ENCODE peak calls at places on chromosomes 6 and 20, in six cellular contexts. One of them, this sample, is unnamed.

GRCh38 chr6:143598466-143599080 is 79.2 kb upstream of the PHACTR2 start:
- DNase-seq in IMR-90: no peak
- DNase-seq in neuronal stem cell: no peak
- DNase-seq in H1: no peak
- DNase-seq in trophoblast cell: no peak
- DNase-seq in mesenchymal stem cell: no peak
- DNase-seq in this sample: peak; percentile 89

GRCh38 chr6:12371641-12372146 is 81.5 kb downstream of the EDN1 start:
- DNase-seq in IMR-90: peak; percentile 44
- DNase-seq in neuronal stem cell: no peak
- DNase-seq in H1: no peak
- DNase-seq in trophoblast cell: no peak
- DNase-seq in mesenchymal stem cell: peak; percentile 28
- DNase-seq in this sample: peak; percentile 19

GRCh38 chr20:22601361-22602141 is 17.2 kb upstream of the FOXA2 start:
- DNase-seq in IMR-90: no peak
- DNase-seq in neuronal stem cell: no peak
- DNase-seq in H1: no peak
- DNase-seq in trophoblast cell: no peak
- DNase-seq in mesenchymal stem cell: no peak
- DNase-seq in this sample: peak; percentile 64

GRCh38 chr20:63843222-63843621 is 12.2 kb upstream of the ZBTB46 start:
- DNase-seq in IMR-90: no peak
- DNase-seq in neuronal stem cell: no peak
- DNase-seq in H1: no peak
- DNase-seq in trophoblast cell: no peak
- DNase-seq in mesenchymal stem cell: no peak
- DNase-seq in this sample: no peak

GRCh38 chr6:149929422-149929821 is 6.5 kb upstream of the RAET1G start:
- DNase-seq in IMR-90: no peak
- DNase-seq in neuronal stem cell: no peak
- DNase-seq in H1: no peak
- DNase-seq in trophoblast cell: no peak
- DNase-seq in mesenchymal stem cell: no peak
- DNase-seq in this sample: peak; percentile 28

GRCh38 chr6:154341326-154341725 is 15.3 kb downstream of the IPCEF1 start:
- DNase-seq in IMR-90: no peak
- DNase-seq in neuronal stem cell: no peak
- DNase-seq in H1: no peak
- DNase-seq in trophoblast cell: no peak
- DNase-seq in mesenchymal stem cell: no peak
- DNase-seq in this sample: no peak

GRCh38 chr6:26284537-26285142 is 80.4 kb upstream of the BTN3A2 start:
- DNase-seq in IMR-90: peak; percentile 74
- DNase-seq in neuronal stem cell: no peak
- DNase-seq in H1: no peak
- DNase-seq in trophoblast cell: peak; percentile 32
- DNase-seq in mesenchymal stem cell: peak; percentile 74
- DNase-seq in this sample: peak; percentile 87

GRCh38 chr6:3039384-3039783 is 28.9 kb upstream of the RIPK1 start:
- DNase-seq in IMR-90: no peak
- DNase-seq in neuronal stem cell: no peak
- DNase-seq in H1: no peak
- DNase-seq in trophoblast cell: no peak
- DNase-seq in mesenchymal stem cell: no peak
- DNase-seq in this sample: no peak

GRCh38 chr6:116060572-116061283 is at the start of gene FRK:
- DNase-seq in IMR-90: peak; percentile 24
- DNase-seq in neuronal stem cell: no peak
- DNase-seq in H1: no peak
- DNase-seq in trophoblast cell: peak; percentile 49
- DNase-seq in mesenchymal stem cell: no peak
- DNase-seq in this sample: no peak

GRCh38 chr6:36544228-36544627 is 3.1 kb downstream of the STK38 start:
- DNase-seq in IMR-90: no peak
- DNase-seq in neuronal stem cell: no peak
- DNase-seq in H1: no peak
- DNase-seq in trophoblast cell: no peak
- DNase-seq in mesenchymal stem cell: no peak
- DNase-seq in this sample: no peak

GRCh38 chr20:1664911-1665310 is 7.3 kb upstream of the SIRPG start:
- DNase-seq in IMR-90: no peak
- DNase-seq in neuronal stem cell: no peak
- DNase-seq in H1: no peak
- DNase-seq in trophoblast cell: no peak
- DNase-seq in mesenchymal stem cell: no peak
- DNase-seq in this sample: no peak

GRCh38 chr20:61571221-61571620 is 319.2 kb downstream of the CDH4 start:
- DNase-seq in IMR-90: no peak
- DNase-seq in neuronal stem cell: no peak
- DNase-seq in H1: no peak
- DNase-seq in trophoblast cell: no peak
- DNase-seq in mesenchymal stem cell: no peak
- DNase-seq in this sample: no peak

GRCh38 chr20:61387204-61387958 is 135.3 kb downstream of the CDH4 start:
- DNase-seq in IMR-90: peak; percentile 41
- DNase-seq in neuronal stem cell: no peak
- DNase-seq in H1: no peak
- DNase-seq in trophoblast cell: no peak
- DNase-seq in mesenchymal stem cell: peak; percentile 58
- DNase-seq in this sample: peak; percentile 51

GRCh38 chr6:43723737-43724295 is 36.2 kb upstream of the MRPS18A start:
- DNase-seq in IMR-90: peak; percentile 70
- DNase-seq in neuronal stem cell: peak; percentile 65
- DNase-seq in H1: peak; percentile 49
- DNase-seq in trophoblast cell: peak; percentile 79
- DNase-seq in mesenchymal stem cell: peak; percentile 61
- DNase-seq in this sample: peak; percentile 76

GRCh38 chr20:51428451-51429143 is 113.9 kb downstream of the NFATC2 start:
- DNase-seq in IMR-90: peak; percentile 44
- DNase-seq in neuronal stem cell: no peak
- DNase-seq in H1: no peak
- DNase-seq in trophoblast cell: peak; percentile 68
- DNase-seq in mesenchymal stem cell: peak; percentile 81
- DNase-seq in this sample: peak; percentile 55

GRCh38 chr20:11672959-11673358 is 244.7 kb upstream of the BTBD3 start:
- DNase-seq in IMR-90: no peak
- DNase-seq in neuronal stem cell: no peak
- DNase-seq in H1: no peak
- DNase-seq in trophoblast cell: no peak
- DNase-seq in mesenchymal stem cell: no peak
- DNase-seq in this sample: no peak

GRCh38 chr6:22627644-22628043 is 58.3 kb downstream of the HDGFL1 start:
- DNase-seq in IMR-90: no peak
- DNase-seq in neuronal stem cell: no peak
- DNase-seq in H1: no peak
- DNase-seq in trophoblast cell: no peak
- DNase-seq in mesenchymal stem cell: no peak
- DNase-seq in this sample: no peak

GRCh38 chr6:13559968-13560650 is 14.3 kb upstream of the SIRT5 start:
- DNase-seq in IMR-90: no peak
- DNase-seq in neuronal stem cell: no peak
- DNase-seq in H1: no peak
- DNase-seq in trophoblast cell: no peak
- DNase-seq in mesenchymal stem cell: no peak
- DNase-seq in this sample: no peak

GRCh38 chr6:132054525-132054924 is 103.4 kb upstream of the CCN2 start:
- DNase-seq in IMR-90: peak; percentile 90
- DNase-seq in neuronal stem cell: no peak
- DNase-seq in H1: no peak
- DNase-seq in trophoblast cell: no peak
- DNase-seq in mesenchymal stem cell: peak; percentile 35
- DNase-seq in this sample: no peak

GRCh38 chr20:10769700-10770099 is 95.9 kb upstream of the JAG1 start:
- DNase-seq in IMR-90: peak; percentile 39
- DNase-seq in neuronal stem cell: peak; percentile 67
- DNase-seq in H1: no peak
- DNase-seq in trophoblast cell: no peak
- DNase-seq in mesenchymal stem cell: no peak
- DNase-seq in this sample: peak; percentile 95

GRCh38 chr6:152605901-152606390 is 31.2 kb downstream of the SYNE1 start:
- DNase-seq in IMR-90: peak; percentile 4
- DNase-seq in neuronal stem cell: no peak
- DNase-seq in H1: no peak
- DNase-seq in trophoblast cell: no peak
- DNase-seq in mesenchymal stem cell: no peak
- DNase-seq in this sample: no peak

GRCh38 chr20:44642203-44643153 is 9.0 kb downstream of the ADA start:
- DNase-seq in IMR-90: peak; percentile 82
- DNase-seq in neuronal stem cell: no peak
- DNase-seq in H1: no peak
- DNase-seq in trophoblast cell: peak; percentile 28
- DNase-seq in mesenchymal stem cell: peak; percentile 97
- DNase-seq in this sample: peak; percentile 93

GRCh38 chr20:44643154-44643519 is 8.4 kb downstream of the ADA start:
- DNase-seq in IMR-90: no peak
- DNase-seq in neuronal stem cell: no peak
- DNase-seq in H1: no peak
- DNase-seq in trophoblast cell: no peak
- DNase-seq in mesenchymal stem cell: no peak
- DNase-seq in this sample: no peak

GRCh38 chr20:44646023-44646640 is 5.4 kb downstream of the ADA start:
- DNase-seq in IMR-90: peak; percentile 80
- DNase-seq in neuronal stem cell: peak; percentile 51
- DNase-seq in H1: no peak
- DNase-seq in trophoblast cell: no peak
- DNase-seq in mesenchymal stem cell: peak; percentile 50
- DNase-seq in this sample: no peak

GRCh38 chr20:44643596-44644383 is 7.7 kb downstream of the ADA start:
- DNase-seq in IMR-90: peak; percentile 80
- DNase-seq in neuronal stem cell: no peak
- DNase-seq in H1: peak; percentile 57
- DNase-seq in trophoblast cell: peak; percentile 89
- DNase-seq in mesenchymal stem cell: peak; percentile 99
- DNase-seq in this sample: peak; percentile 99

GRCh38 chr20:44644384-44645131 is 6.9 kb downstream of the ADA start:
- DNase-seq in IMR-90: no peak
- DNase-seq in neuronal stem cell: no peak
- DNase-seq in H1: no peak
- DNase-seq in trophoblast cell: peak; percentile 91
- DNase-seq in mesenchymal stem cell: peak; percentile 17
- DNase-seq in this sample: peak; percentile 40
- H3K4me3 ChIP-seq in IMR-90: no peak overlapping the region
- H3K4me3 ChIP-seq in neuronal stem cell: no peak overlapping the region
- H3K4me3 ChIP-seq in H1: no peak overlapping the region
- H3K4me3 ChIP-seq in trophoblast cell: no peak overlapping the region
- H3K4me3 ChIP-seq in mesenchymal stem cell: no peak overlapping the region
- H3K4me3 ChIP-seq in this sample: no peak overlapping the region

GRCh38 chr6:5994234-5994998 is 12.3 kb downstream of the NRN1 start:
- DNase-seq in IMR-90: no peak
- DNase-seq in neuronal stem cell: no peak
- DNase-seq in H1: no peak
- DNase-seq in trophoblast cell: no peak
- DNase-seq in mesenchymal stem cell: no peak
- DNase-seq in this sample: peak; percentile 62

GRCh38 chr6:5990776-5991175 is 15.9 kb downstream of the NRN1 start:
- DNase-seq in IMR-90: no peak
- DNase-seq in neuronal stem cell: no peak
- DNase-seq in H1: no peak
- DNase-seq in trophoblast cell: no peak
- DNase-seq in mesenchymal stem cell: no peak
- DNase-seq in this sample: no peak

GRCh38 chr6:5995705-5996686 is 10.7 kb downstream of the NRN1 start:
- DNase-seq in IMR-90: peak; percentile 19
- DNase-seq in neuronal stem cell: no peak
- DNase-seq in H1: no peak
- DNase-seq in trophoblast cell: peak; percentile 49
- DNase-seq in mesenchymal stem cell: no peak
- DNase-seq in this sample: peak; percentile 91

GRCh38 chr6:5994999-5995698 is 11.6 kb downstream of the NRN1 start:
- DNase-seq in IMR-90: no peak
- DNase-seq in neuronal stem cell: no peak
- DNase-seq in H1: no peak
- DNase-seq in trophoblast cell: no peak
- DNase-seq in mesenchymal stem cell: no peak
- DNase-seq in this sample: peak; percentile 4

GRCh38 chr6:5992551-5993225 is 14.0 kb downstream of the NRN1 start:
- DNase-seq in IMR-90: no peak
- DNase-seq in neuronal stem cell: no peak
- DNase-seq in H1: no peak
- DNase-seq in trophoblast cell: no peak
- DNase-seq in mesenchymal stem cell: no peak
- DNase-seq in this sample: peak; percentile 48
- H3K27me3 ChIP-seq in IMR-90: peaks cover 42% of the 10 kb centered on the region
- H3K27me3 ChIP-seq in neuronal stem cell: peaks cover 15% of the 10 kb centered on the region
- H3K27me3 ChIP-seq in H1: peaks cover 73% of the 10 kb centered on the region
- H3K27me3 ChIP-seq in trophoblast cell: peaks cover 49% of the 10 kb centered on the region
- H3K27me3 ChIP-seq in mesenchymal stem cell: peaks cover 37% of the 10 kb centered on the region
- H3K27me3 ChIP-seq in this sample: peaks cover 17% of the 10 kb centered on the region

DNA sequence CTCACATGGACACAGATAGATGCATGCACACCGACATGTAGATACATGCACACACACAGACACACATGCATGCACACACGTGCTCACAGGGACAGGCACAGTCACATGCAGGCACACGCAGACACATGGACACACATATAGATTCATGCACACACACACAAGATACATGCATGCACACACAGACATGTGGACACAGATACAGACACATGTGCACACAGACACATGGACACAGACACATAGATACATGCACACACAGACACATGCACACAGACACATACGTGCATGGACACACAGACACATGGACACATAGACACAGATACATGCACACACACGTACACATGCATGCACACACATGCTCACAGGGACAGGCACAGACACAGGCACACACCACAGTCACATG is 19.8 kb downstream of the SYNDIG1 start:
- DNase-seq in IMR-90: no peak
- DNase-seq in neuronal stem cell: no peak
- DNase-seq in H1: no peak
- DNase-seq in trophoblast cell: no peak
- DNase-seq in mesenchymal stem cell: no peak
- DNase-seq in this sample: no peak
- H3K23ac ChIP-seq in IMR-90: no peak overlapping the region
- H3K23ac ChIP-seq in neuronal stem cell: peak overlapping the region; percentile 6
- H3K23ac ChIP-seq in H1: no peak overlapping the region
- H3K23ac ChIP-seq in trophoblast cell: no peak overlapping the region
- H3K23ac ChIP-seq in mesenchymal stem cell: no peak overlapping the region
- H3K23ac ChIP-seq in this sample: no peak overlapping the region

DNA sequence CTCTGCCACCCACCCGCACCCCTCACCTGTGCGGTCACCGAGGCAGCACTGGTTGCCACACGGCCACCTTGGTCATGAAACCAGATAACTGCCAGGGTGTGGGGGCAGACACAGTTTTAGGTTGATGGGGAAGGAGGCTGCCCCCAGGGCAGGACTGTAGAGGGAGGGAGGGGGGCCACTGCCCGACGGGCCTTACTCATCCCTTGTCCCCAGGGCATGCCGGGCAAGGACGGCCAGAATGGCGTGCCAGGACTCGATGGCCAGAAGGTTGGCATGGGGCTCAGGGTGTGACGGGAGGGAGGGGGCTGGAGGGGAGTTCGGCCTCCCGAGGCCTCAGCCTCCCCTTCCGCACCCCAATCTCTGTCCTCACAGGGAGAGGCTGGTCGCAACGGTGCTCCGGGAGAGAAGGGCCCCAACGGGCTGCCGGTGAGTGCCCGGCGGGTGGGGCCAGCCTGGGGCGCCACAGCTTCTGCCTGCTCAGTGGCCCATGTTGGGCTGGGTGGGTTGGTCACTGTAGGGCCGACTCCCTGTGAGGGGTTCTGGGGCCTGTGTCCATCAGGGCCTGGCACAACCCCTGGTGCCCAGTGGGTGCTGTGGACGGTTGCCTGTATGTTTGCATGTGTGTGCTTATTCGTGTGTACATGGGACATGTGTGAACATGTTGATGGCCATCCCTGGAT is 11.8 kb downstream of the COL9A3 start:
- DNase-seq in IMR-90: no peak
- DNase-seq in neuronal stem cell: no peak
- DNase-seq in H1: no peak
- DNase-seq in trophoblast cell: no peak
- DNase-seq in mesenchymal stem cell: no peak
- DNase-seq in this sample: no peak
- H3K4me3 ChIP-seq in IMR-90: no peak overlapping the region
- H3K4me3 ChIP-seq in neuronal stem cell: no peak overlapping the region
- H3K4me3 ChIP-seq in H1: no peak overlapping the region
- H3K4me3 ChIP-seq in trophoblast cell: no peak overlapping the region
- H3K4me3 ChIP-seq in mesenchymal stem cell: no peak overlapping the region
- H3K4me3 ChIP-seq in this sample: no peak overlapping the region